ENCODE peak calls at places on chromosomes 5 and 9, in nine cellular contexts. A is AG04449, J is fibroblast of villous mesenchyme, M is fibroblast of lung, L is GM20000, T is adrenal gland, Z is fibroblast of the aortic adventitia, G is ascending aorta, Y is mammary epithelial cell. F is an unnamed sample.

GRCh38 chr9:4197548-4197947 is 102.3 kb downstream of the GLIS3 start:
- DNase-seq in Z (no peak), A (no peak), L (peak), G (no peak), M (no peak), J (no peak), T (no peak), Y (peak), F (no peak)

GRCh38 chr9:129613520-129614175 is 7.3 kb downstream of the C9orf50 start:
- DNase-seq in T (no peak), M (no peak), Z (no peak), G (peak), L (no peak), Y (no peak), J (no peak), A (no peak), F (no peak)

GRCh38 chr5:16265141-16265540 is 85.5 kb upstream of the MARCHF11 start:
- DNase-seq in A (no peak), T (no peak), Z (no peak), J (no peak), L (no peak), M (no peak), G (no peak), Y (no peak), F (no peak)

GRCh38 chr5:135127604-135128240 is 93.7 kb upstream of the PITX1 start:
- DNase-seq in A (peak), Z (peak), L (no peak), J (peak), T (no peak), G (no peak), M (peak), Y (peak), F (no peak)

GRCh38 chr9:137665697-137666504 is 47.1 kb downstream of the EHMT1 start:
- DNase-seq in J (peak), Y (no peak), A (no peak), T (no peak), G (no peak), M (peak), Z (peak), L (no peak), F (no peak)

GRCh38 chr5:38752622-38753021 is 93.2 kb upstream of the OSMR start:
- DNase-seq in Z (no peak), L (no peak), G (no peak), J (peak), Y (no peak), M (no peak), T (no peak), A (no peak), F (no peak)

GRCh38 chr5:154782812-154783592 is 27.8 kb downstream of the LARP1 start:
- DNase-seq in Y (no peak), G (no peak), A (no peak), Z (no peak), J (no peak), L (no peak), T (no peak), M (no peak), F (no peak)

GRCh38 chr5:84381501-84382362 is 2.9 kb downstream of the EDIL3 start:
- DNase-seq in Y (peak), A (no peak), L (no peak), Z (peak), T (peak), M (peak), J (no peak), G (peak), F (peak)

GRCh38 chr5:139670369-139671095 is 22.4 kb downstream of the CXXC5 start:
- DNase-seq in T (no peak), Y (no peak), L (peak), J (no peak), M (peak), G (no peak), Z (no peak), A (no peak), F (peak)

GRCh38 chr5:181200816-181201215 is 4.2 kb downstream of the TRIM7 start:
- DNase-seq in A (no peak), Y (no peak), G (no peak), Z (no peak), T (no peak), J (no peak), L (no peak), M (no peak), F (no peak)

GRCh38 chr9:79667716-79668458 is 96.1 kb downstream of the TLE4 start:
- DNase-seq in L (no peak), J (no peak), A (no peak), Y (no peak), G (no peak), T (no peak), M (no peak), Z (no peak), F (no peak)

GRCh38 chr9:98637381-98637780 is 71.4 kb downstream of the GABBR2 start:
- DNase-seq in Y (peak), L (no peak), Z (peak), T (no peak), J (no peak), A (no peak), G (no peak), M (peak), F (no peak)

GRCh38 chr9:134533850-134534585 is 107.6 kb upstream of the COL5A1 start:
- DNase-seq in M (peak), Z (no peak), L (no peak), Y (no peak), G (no peak), J (no peak), T (no peak), A (no peak), F (no peak)

GRCh38 chr5:32584651-32585050 is 706 bp upstream of the SUB1 start:
- DNase-seq in G (no peak), Y (no peak), Z (no peak), L (no peak), A (no peak), T (no peak), M (no peak), J (no peak), F (no peak)

GRCh38 chr9:112558476-112558875 is 71.8 kb downstream of the KIAA1958 start:
- DNase-seq in Y (peak), J (peak), G (no peak), L (no peak), A (peak), Z (peak), M (peak), T (no peak), F (no peak)

GRCh38 chr5:172782169-172783039 is 11.4 kb upstream of the DUSP1 start:
- DNase-seq in T (no peak), Y (peak), Z (peak), A (no peak), L (no peak), G (peak), M (peak), J (peak), F (no peak)

GRCh38 chr9:127628644-127629467 is 16.8 kb downstream of the STXBP1 start:
- DNase-seq in M (peak), L (no peak), A (no peak), G (no peak), T (peak), Y (peak), Z (peak), J (no peak), F (no peak)

GRCh38 chr9:137606005-137606601 is 617 bp downstream of the ARRDC1 start:
- DNase-seq in M (no peak), L (no peak), A (no peak), J (no peak), G (no peak), Z (no peak), Y (no peak), T (peak), F (no peak)

GRCh38 chr9:108953983-108954574 is 19.9 kb downstream of the ABITRAM start:
- DNase-seq in G (no peak), M (peak), L (peak), A (no peak), T (no peak), Y (peak), J (peak), Z (peak), F (peak)

GRCh38 chr5:150774145-150774544 is 4.4 kb upstream of the SMIM3 start:
- DNase-seq in L (no peak), A (peak), Z (peak), Y (peak), T (no peak), G (no peak), J (peak), M (peak), F (no peak)

GRCh38 chr5:65762234-65762633 is 40.2 kb downstream of the NLN start:
- DNase-seq in Z (no peak), M (peak), Y (peak), L (no peak), T (no peak), A (no peak), G (no peak), J (no peak), F (no peak)

DNA sequence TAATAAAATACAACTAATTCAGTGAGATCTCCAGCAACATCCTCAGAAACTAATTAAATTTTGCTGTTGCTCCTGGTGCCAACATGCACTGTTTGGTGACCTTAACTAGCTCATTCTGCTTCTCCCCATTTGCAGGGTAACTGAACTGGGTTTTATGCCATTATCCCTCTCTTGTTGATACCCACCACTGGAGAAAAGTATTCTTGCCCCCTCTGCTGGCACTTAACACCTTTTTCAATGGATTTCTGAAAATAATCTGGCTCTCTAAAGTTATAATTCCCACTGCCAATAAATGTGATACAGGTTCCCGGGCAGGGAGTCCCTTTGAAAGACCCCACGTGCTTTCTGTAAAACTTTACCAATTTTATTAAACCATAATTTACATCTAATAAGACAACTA is 394.3 kb downstream of the OSTF1 start:
- DNase-seq in M (no peak), T (no peak), L (no peak), J (no peak), G (no peak), Y (no peak), Z (no peak), A (no peak), F (no peak)
- TF ChIP-seq CTCF in M (no peak), T (no peak), L (no peak), J (no peak), G (no peak), Y (no peak), Z (no peak), A (no peak), F (no peak)

DNA sequence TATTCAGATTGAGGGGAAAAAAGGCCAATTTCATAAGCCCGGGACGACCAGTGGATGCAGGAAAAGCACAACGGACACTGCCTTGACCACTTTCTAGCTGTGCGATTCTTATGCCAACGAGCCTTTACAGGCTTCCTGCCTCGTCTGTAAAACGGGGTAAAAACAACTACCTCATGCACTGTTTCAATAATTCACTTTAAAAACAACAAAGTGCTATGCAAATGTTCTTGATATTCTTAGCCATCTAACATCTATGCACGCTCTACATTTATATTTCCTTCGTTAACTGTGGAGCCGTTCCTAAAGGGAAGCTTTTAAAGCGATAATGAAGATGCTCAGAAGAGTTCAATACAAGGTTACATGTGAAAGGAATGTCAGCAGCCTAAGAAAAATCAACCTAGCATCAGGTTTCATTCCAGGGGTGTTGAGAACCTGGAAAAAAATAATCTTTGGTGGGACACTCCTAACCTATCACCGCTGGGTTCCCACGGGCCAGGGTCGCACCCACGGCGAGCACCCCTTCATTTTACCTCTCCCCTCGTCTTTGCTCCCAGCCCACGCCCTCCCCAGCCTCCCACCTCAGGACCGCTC is 995 bp downstream of the ARSB start:
- DNase-seq in J (no peak), Z (no peak), A (no peak), G (no peak), M (peak), T (no peak), L (peak), Y (no peak), F (no peak)
- TF ChIP-seq CTCF in J (no peak), Z (no peak), A (no peak), G (peak), M (no peak), T (peak), L (no peak), Y (no peak), F (no peak)

GRCh38 chr9:80884180-80884579 is 805.2 kb downstream of the TLE1 start:
- DNase-seq in L (no peak), G (no peak), Z (no peak), Y (no peak), A (no peak), T (no peak), J (no peak), M (no peak), F (no peak)

GRCh38 chr9:80881350-80881749 is 808.0 kb downstream of the TLE1 start:
- DNase-seq in J (no peak), L (no peak), M (no peak), A (no peak), G (no peak), Y (no peak), T (no peak), Z (no peak), F (no peak)

GRCh38 chr9:80881946-80882345 is 807.4 kb downstream of the TLE1 start:
- DNase-seq in Y (no peak), M (no peak), Z (no peak), T (no peak), L (no peak), G (no peak), J (no peak), A (no peak), F (no peak)

DNA sequence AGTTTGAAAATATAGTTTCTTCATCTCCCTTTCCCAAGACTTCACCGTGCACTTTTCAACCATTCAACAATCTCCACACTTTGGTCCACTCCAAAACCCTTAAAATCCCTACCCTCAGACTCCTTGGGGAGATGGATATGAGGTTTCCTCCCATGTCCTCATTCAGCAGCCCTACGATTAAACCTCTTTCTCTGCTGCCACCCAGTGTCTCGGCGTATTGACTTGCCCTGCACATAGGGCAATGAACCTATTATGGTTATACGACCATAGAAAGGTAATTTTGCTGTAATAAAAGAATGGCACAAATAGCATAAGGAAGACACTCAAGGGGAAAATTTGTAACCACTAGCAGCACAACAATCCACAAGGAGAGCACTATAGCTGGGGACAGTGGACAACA is 803.5 kb downstream of the TLE1 start:
- DNase-seq in T (no peak), Z (peak), M (no peak), A (no peak), G (no peak), L (no peak), J (peak), Y (no peak), F (no peak)
- TF ChIP-seq CTCF in T (no peak), Z (no peak), M (peak), A (no peak), G (no peak), L (no peak), J (no peak), Y (peak), F (no peak)

DNA sequence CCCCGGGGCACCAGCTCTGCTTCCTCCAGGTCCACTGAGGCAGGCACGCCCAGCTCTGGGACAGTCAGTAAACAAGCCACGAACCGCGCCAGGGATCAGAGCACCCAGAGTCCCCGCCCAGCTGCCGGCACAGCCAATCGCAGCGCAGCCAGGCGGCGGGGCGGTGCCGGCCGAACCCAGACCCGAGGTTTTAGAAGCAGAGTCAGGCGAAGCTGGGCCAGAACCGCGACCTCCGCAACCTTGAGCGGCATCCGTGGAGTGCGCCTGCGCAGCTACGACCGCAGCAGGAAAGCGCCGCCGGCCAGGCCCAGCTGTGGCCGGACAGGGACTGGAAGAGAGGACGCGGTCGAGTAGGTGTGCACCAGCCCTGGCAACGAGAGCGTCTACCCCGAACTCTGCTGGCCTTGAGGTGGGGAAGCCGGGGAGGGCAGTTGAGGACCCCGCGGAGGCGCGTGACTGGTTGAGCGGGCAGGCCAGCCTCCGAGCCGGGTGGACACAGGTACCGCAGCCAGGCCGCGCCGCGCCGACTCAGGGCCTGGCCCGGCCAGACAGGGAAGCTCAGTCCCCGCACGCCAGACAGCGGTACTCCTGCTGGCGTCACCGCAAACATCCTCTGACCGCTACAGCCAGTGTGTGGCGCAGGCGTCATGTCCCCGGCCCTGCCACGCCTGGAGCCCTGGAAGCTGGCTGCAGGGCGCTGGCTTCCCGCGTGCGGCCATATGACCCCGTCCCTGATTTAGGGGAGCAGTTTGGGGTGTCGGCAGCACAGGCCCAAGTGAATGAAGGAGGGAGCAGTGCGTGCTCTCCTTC is at the start of gene CTSL:
- DNase-seq in Y (peak), A (no peak), Z (peak), L (peak), T (peak), M (peak), J (peak), G (peak), F (peak)
- TF ChIP-seq CTCF in Y (peak), A (peak), Z (peak), L (no peak), T (no peak), M (no peak), J (peak), G (no peak), F (no peak)

GRCh38 chr9:21398955-21399489 is 9.9 kb upstream of the IFNA8 start:
- DNase-seq in M (no peak), Y (no peak), Z (no peak), L (no peak), T (no peak), G (no peak), J (no peak), A (no peak), F (no peak)

GRCh38 chr9:21404146-21404545 is 4.8 kb upstream of the IFNA8 start:
- DNase-seq in G (no peak), L (no peak), M (no peak), A (no peak), Y (no peak), J (no peak), Z (peak), T (no peak), F (no peak)

DNA sequence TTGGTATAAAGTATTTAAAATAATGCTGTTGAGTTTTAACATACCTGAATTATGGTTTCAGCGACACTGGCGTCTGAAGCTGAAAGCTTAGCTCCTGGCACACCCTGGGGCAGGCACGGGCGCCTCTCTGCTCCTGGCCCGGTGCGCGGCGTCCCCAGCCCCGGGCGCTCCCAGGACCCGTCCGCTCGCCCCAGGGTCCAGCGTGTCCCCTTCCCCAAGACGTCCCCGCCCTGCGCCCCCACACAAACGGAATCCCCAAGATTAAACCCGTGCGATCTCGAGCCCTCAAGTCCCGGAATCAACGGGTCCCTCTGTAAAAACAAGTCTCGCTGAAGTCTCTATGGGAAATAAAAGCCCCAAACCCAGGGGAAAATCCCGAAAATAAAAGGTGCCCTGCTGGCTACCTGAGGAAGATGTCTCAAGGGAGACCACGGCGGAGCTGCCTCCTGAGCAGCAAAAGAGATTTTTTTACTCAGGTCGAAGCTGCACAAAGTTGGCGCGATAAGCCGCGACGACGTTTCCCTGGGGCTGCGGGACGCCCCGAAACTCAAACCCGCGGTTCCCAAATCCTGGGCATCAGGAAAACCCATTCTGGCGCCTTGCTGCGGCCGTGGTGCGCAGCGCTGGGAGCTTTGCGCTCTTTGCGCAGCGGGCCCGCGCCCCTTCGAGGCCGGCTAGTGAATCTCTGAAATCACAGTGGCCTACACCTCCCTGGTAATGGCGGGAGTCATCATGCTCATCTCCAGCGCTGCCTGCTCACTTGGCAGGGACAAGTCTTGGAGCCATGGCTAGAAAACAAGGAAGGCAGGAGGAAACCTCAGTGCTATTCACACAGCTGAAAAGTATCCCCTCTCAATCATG is 6.3 kb upstream of the IFNA8 start:
- DNase-seq in Z (no peak), Y (no peak), A (no peak), M (no peak), G (no peak), T (no peak), J (no peak), L (peak), F (peak)
- TF ChIP-seq CTCF in Z (no peak), Y (no peak), A (no peak), M (no peak), G (no peak), T (no peak), J (no peak), L (peak), F (peak)

DNA sequence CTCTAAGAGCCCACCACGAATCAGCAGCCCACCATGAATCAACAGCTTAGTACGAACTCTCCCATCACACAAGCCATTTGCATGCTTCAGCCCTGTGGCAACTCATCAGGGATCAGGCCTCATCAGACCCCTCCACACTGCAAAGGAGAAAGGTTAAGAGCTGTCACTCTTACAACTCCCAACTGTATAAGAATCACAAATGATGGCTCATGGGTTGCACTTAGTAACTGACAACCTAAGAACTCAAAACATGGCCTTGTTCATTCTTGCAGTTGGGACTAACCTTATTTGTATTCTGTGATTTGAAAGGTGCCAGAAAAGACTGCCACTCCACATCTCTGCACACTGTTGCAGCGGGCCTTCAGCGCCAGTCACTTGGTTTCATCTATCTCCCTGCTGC is 149.1 kb upstream of the ZNF366 start:
- DNase-seq in G (no peak), A (no peak), T (no peak), Y (no peak), M (no peak), Z (no peak), J (no peak), L (no peak), F (no peak)
- TF ChIP-seq CTCF in G (no peak), A (no peak), T (no peak), Y (no peak), M (no peak), Z (no peak), J (no peak), L (no peak), F (no peak)

F was measured in GM10248.